ENCODE peak calls at places on chromosomes 11 and 22, in seven cellular contexts. N is A549, S is H1, K is SK-N-SH, B is tibial nerve, R is ovary, V is suprapubic skin. P is an unnamed sample.

GRCh38 chr11:72750086-72750485 is 2.1 kb downstream of the ARAP1 start:
- DNase-seq in S (no peak), V (no peak), B (no peak), N (no peak), R (no peak), K (no peak), P (no peak)

GRCh38 chr11:12278766-12279671 is 98.4 kb upstream of the PARVA start:
- DNase-seq in K (no peak), S (no peak), N (no peak), V (peak), B (no peak), R (no peak), P (no peak)

GRCh38 chr11:9688716-9689511 is 25.0 kb downstream of the SWAP70 start:
- DNase-seq in N (no peak), K (peak), R (no peak), S (no peak), B (no peak), V (no peak), P (no peak)

GRCh38 chr22:44574057-44574456 is 76.0 kb upstream of the RTL6 start:
- DNase-seq in V (peak), B (no peak), K (no peak), R (peak), S (no peak), N (peak), P (peak)

GRCh38 chr22:30326704-30327362 is at the start of gene TBC1D10A:
- DNase-seq in V (peak), B (peak), S (peak), R (peak), N (peak), K (peak), P (peak)

GRCh38 chr22:46629291-46629690 is 9.1 kb downstream of the GRAMD4 start:
- DNase-seq in B (no peak), K (no peak), N (no peak), R (no peak), S (no peak), V (no peak), P (no peak)

GRCh38 chr11:83185767-83186166 is 7.7 kb upstream of the ANKRD42 start:
- DNase-seq in N (no peak), V (no peak), R (no peak), K (no peak), B (no peak), S (no peak), P (no peak)

GRCh38 chr11:124898711-124899110 is 1.0 kb upstream of the ROBO4 start:
- DNase-seq in R (peak), K (peak), N (no peak), V (no peak), B (no peak), S (no peak), P (peak)

GRCh38 chr22:36737776-36738175 is 34.2 kb upstream of the CACNG2 start:
- DNase-seq in R (no peak), S (no peak), K (no peak), V (no peak), B (no peak), N (no peak), P (peak)

GRCh38 chr11:61293869-61294716 is 1.0 kb downstream of the VWCE start:
- DNase-seq in V (peak), N (peak), B (peak), R (peak), K (peak), S (no peak), P (peak)
- TF ChIP-seq CTCF in V (no peak), N (no peak), B (peak), R (no peak), K (no peak), S (no peak), P (no peak)

DNA sequence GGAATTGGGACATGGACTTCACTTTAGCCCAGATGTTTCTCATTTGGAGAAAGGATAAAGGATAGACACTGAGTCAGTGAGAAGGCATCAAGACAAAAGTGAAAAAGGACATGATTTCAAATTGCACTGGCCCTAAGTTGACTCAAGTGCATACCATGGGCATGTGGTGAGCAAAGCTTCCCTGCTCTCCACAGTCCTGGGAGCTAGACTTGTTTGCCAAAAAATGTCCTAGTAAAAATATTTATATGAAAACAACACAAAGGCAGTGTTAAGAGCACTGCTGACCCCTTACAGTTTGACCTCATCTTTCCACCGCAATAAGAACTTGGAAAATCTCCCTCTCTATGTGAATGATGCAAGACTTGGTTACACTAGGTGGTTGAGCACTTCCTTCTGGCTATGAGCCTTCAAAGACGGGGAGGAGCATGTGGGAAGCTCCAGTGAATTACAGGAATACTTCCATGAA is 46.5 kb upstream of the FIBIN start:
- DNase-seq in N (no peak), B (peak), R (peak), S (no peak), V (peak), K (no peak), P (peak)
- TF ChIP-seq EP300 in N (no peak), B (peak), R (peak), S (no peak), V (no peak), K (peak), P (no peak)

DNA sequence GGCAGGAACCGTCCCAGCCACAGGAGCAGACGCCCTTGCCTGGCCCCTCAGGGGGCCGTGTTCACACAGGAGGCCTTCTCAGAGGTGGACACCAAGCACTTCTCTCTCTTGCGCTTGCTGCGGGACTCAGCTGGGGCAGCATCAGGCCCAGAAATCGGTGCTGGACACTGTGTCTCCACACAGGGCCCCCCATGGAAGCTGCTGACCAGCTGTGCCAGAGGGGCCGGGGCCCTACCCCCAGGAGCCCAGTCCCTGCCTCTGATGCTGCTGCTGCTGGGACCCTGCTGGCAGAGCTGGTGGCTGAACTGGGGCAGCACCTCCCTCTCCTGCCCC is 4.0 kb downstream of the PLXNB2 start:
- DNase-seq in N (no peak), B (no peak), S (no peak), K (no peak), R (no peak), V (no peak), P (no peak)
- H3K27ac ChIP-seq in N (peak), B (peak), S (no peak), K (peak), R (peak), V (peak), P (peak)

GRCh38 chr11:116787786-116788486 is at the start of gene ZPR1:
- DNase-seq in S (no peak), B (peak), N (peak), K (peak), R (peak), V (peak), P (peak)
- TF ChIP-seq CTCF in S (no peak), B (peak), N (no peak), K (no peak), R (peak), V (no peak), P (no peak)